ENCODE peak calls at places on chromosomes 7 and 10, in ten cellular contexts. One of them, this sample, is unnamed.
A peak's percentile ranks its signal among the peaks of the same experiment; 100 is the strongest.

GRCh38 chr7:1225462-1226154 is 7.1 kb upstream of the UNCX start:
- DNase-seq in astrocyte: no peak
- DNase-seq in A549: no peak
- DNase-seq in stomach: no peak
- DNase-seq in tibial artery: no peak
- DNase-seq in fibroblast of mammary gland: no peak
- DNase-seq in AG04450: no peak
- DNase-seq in BJ: no peak
- DNase-seq in neural progenitor cell: peak; percentile 85
- DNase-seq in MM.1S: no peak
- DNase-seq in this sample: no peak

GRCh38 chr10:93576888-93577287 is 10.4 kb downstream of the FFAR4 start:
- DNase-seq in fibroblast of mammary gland: no peak
- DNase-seq in MM.1S: no peak
- DNase-seq in astrocyte: no peak
- DNase-seq in tibial artery: no peak
- DNase-seq in stomach: no peak
- DNase-seq in neural progenitor cell: no peak
- DNase-seq in AG04450: no peak
- DNase-seq in A549: no peak
- DNase-seq in BJ: no peak
- DNase-seq in this sample: no peak

GRCh38 chr7:18474944-18475343 is 20.6 kb upstream of the HDAC9 start:
- DNase-seq in stomach: no peak
- DNase-seq in astrocyte: no peak
- DNase-seq in fibroblast of mammary gland: no peak
- DNase-seq in tibial artery: no peak
- DNase-seq in AG04450: no peak
- DNase-seq in BJ: no peak
- DNase-seq in A549: no peak
- DNase-seq in neural progenitor cell: no peak
- DNase-seq in MM.1S: no peak
- DNase-seq in this sample: no peak

GRCh38 chr10:43210556-43210955 is 56.3 kb downstream of the RASGEF1A start:
- DNase-seq in BJ: no peak
- DNase-seq in neural progenitor cell: no peak
- DNase-seq in A549: no peak
- DNase-seq in astrocyte: no peak
- DNase-seq in fibroblast of mammary gland: no peak
- DNase-seq in tibial artery: peak; percentile 49
- DNase-seq in MM.1S: no peak
- DNase-seq in stomach: no peak
- DNase-seq in AG04450: no peak
- DNase-seq in this sample: no peak

GRCh38 chr7:92809397-92810241 is 26.8 kb downstream of the CDK6 start:
- DNase-seq in astrocyte: peak; percentile 96
- DNase-seq in AG04450: peak; percentile 87
- DNase-seq in neural progenitor cell: peak; percentile 21
- DNase-seq in stomach: peak; percentile 77
- DNase-seq in BJ: peak; percentile 58
- DNase-seq in MM.1S: peak; percentile 97
- DNase-seq in tibial artery: peak; percentile 68
- DNase-seq in A549: peak; percentile 94
- DNase-seq in fibroblast of mammary gland: peak; percentile 95
- DNase-seq in this sample: peak; percentile 93

GRCh38 chr7:132276986-132277716 is 299.1 kb downstream of the PLXNA4 start:
- DNase-seq in astrocyte: peak; percentile 17
- DNase-seq in stomach: no peak
- DNase-seq in BJ: no peak
- DNase-seq in tibial artery: no peak
- DNase-seq in neural progenitor cell: no peak
- DNase-seq in fibroblast of mammary gland: peak; percentile 73
- DNase-seq in AG04450: no peak
- DNase-seq in A549: peak; percentile 75
- DNase-seq in MM.1S: no peak
- DNase-seq in this sample: peak; percentile 31

GRCh38 chr7:75971309-75971960 is 23.0 kb downstream of the TMEM120A start:
- DNase-seq in fibroblast of mammary gland: no peak
- DNase-seq in BJ: no peak
- DNase-seq in stomach: no peak
- DNase-seq in MM.1S: no peak
- DNase-seq in A549: no peak
- DNase-seq in astrocyte: no peak
- DNase-seq in neural progenitor cell: no peak
- DNase-seq in tibial artery: no peak
- DNase-seq in AG04450: no peak
- DNase-seq in this sample: no peak

GRCh38 chr10:61589547-61590243 is 73.0 kb upstream of the CABCOCO1 start:
- DNase-seq in MM.1S: no peak
- DNase-seq in fibroblast of mammary gland: peak; percentile 11
- DNase-seq in astrocyte: no peak
- DNase-seq in A549: no peak
- DNase-seq in stomach: no peak
- DNase-seq in neural progenitor cell: no peak
- DNase-seq in tibial artery: no peak
- DNase-seq in BJ: no peak
- DNase-seq in AG04450: no peak
- DNase-seq in this sample: no peak

GRCh38 chr10:11612004-11613001 is 853 bp upstream of the USP6NL start:
- DNase-seq in neural progenitor cell: no peak
- DNase-seq in fibroblast of mammary gland: no peak
- DNase-seq in BJ: no peak
- DNase-seq in A549: no peak
- DNase-seq in stomach: no peak
- DNase-seq in MM.1S: no peak
- DNase-seq in AG04450: no peak
- DNase-seq in tibial artery: no peak
- DNase-seq in astrocyte: no peak
- DNase-seq in this sample: no peak

GRCh38 chr10:122709971-122710370 is 10.3 kb upstream of the C10orf120 start:
- DNase-seq in stomach: no peak
- DNase-seq in tibial artery: no peak
- DNase-seq in BJ: no peak
- DNase-seq in neural progenitor cell: no peak
- DNase-seq in MM.1S: no peak
- DNase-seq in astrocyte: no peak
- DNase-seq in AG04450: no peak
- DNase-seq in A549: no peak
- DNase-seq in fibroblast of mammary gland: no peak
- DNase-seq in this sample: no peak

GRCh38 chr7:106217089-106217542 is 67.7 kb downstream of the NAMPT start:
- DNase-seq in AG04450: no peak
- DNase-seq in tibial artery: peak; percentile 90
- DNase-seq in fibroblast of mammary gland: peak; percentile 90
- DNase-seq in MM.1S: no peak
- DNase-seq in A549: peak; percentile 64
- DNase-seq in astrocyte: peak; percentile 58
- DNase-seq in neural progenitor cell: no peak
- DNase-seq in BJ: no peak
- DNase-seq in stomach: peak; percentile 84
- DNase-seq in this sample: peak; percentile 40

GRCh38 chr10:50561816-50562215 is 61.9 kb downstream of the SGMS1 start:
- DNase-seq in neural progenitor cell: no peak
- DNase-seq in fibroblast of mammary gland: no peak
- DNase-seq in stomach: no peak
- DNase-seq in BJ: no peak
- DNase-seq in A549: no peak
- DNase-seq in tibial artery: no peak
- DNase-seq in AG04450: no peak
- DNase-seq in MM.1S: peak; percentile 54
- DNase-seq in astrocyte: no peak
- DNase-seq in this sample: no peak
- TF ChIP-seq CTCF in neural progenitor cell: peak; percentile 51
- TF ChIP-seq CTCF in fibroblast of mammary gland: peak; percentile 49
- TF ChIP-seq CTCF in stomach: no peak
- TF ChIP-seq CTCF in BJ: peak; percentile 49
- TF ChIP-seq CTCF in A549: peak; percentile 55
- TF ChIP-seq CTCF in tibial artery: peak; percentile 35
- TF ChIP-seq CTCF in AG04450: peak; percentile 61
- TF ChIP-seq CTCF in MM.1S: peak; percentile 70
- TF ChIP-seq CTCF in astrocyte: peak; percentile 43
- TF ChIP-seq CTCF in this sample: peak; percentile 39

DNA sequence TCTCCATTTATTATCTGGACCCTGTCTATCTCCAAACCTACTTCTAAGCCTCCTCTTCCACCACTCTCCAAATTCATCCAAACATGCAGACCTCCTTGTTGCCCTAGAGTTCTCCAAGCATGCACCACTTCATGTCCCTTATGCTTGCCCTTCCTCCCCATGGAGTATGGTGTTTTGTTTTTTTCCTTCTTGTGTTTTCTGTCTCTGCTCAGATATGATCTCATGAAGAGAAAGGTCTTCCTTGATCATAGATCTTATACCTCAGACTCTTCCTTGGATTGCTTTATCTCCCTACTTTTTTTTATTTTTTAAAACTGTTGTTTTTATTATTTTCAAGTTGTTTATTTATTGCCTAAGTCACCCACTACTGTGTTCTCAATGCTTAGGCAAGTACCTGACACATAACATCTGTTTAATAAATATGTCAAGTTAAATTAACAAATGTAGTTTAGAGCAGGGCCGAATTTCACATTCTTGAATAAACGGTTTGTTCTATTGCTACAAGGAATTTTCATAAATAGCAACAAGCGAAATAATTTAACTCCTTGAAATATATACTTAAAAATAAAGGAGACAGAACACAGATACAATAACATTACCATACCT is 84.5 kb downstream of the HGF start:
- DNase-seq in neural progenitor cell: no peak
- DNase-seq in fibroblast of mammary gland: peak; percentile 60
- DNase-seq in MM.1S: no peak
- DNase-seq in tibial artery: no peak
- DNase-seq in BJ: no peak
- DNase-seq in A549: no peak
- DNase-seq in astrocyte: no peak
- DNase-seq in AG04450: no peak
- DNase-seq in stomach: no peak
- DNase-seq in this sample: no peak
- H3K4me3 ChIP-seq in neural progenitor cell: no peak overlapping the region
- H3K4me3 ChIP-seq in fibroblast of mammary gland: no peak overlapping the region
- H3K4me3 ChIP-seq in MM.1S: no peak overlapping the region
- H3K4me3 ChIP-seq in tibial artery: no peak overlapping the region
- H3K4me3 ChIP-seq in BJ: no peak overlapping the region
- H3K4me3 ChIP-seq in A549: no peak overlapping the region
- H3K4me3 ChIP-seq in astrocyte: no peak overlapping the region
- H3K4me3 ChIP-seq in AG04450: peak overlapping the region; percentile 3
- H3K4me3 ChIP-seq in stomach: no peak overlapping the region
- H3K4me3 ChIP-seq in this sample: no peak overlapping the region

GRCh38 chr10:82211331-82211730 is 336.3 kb downstream of the NRG3 start:
- DNase-seq in AG04450: no peak
- DNase-seq in fibroblast of mammary gland: peak; percentile 51
- DNase-seq in A549: no peak
- DNase-seq in astrocyte: no peak
- DNase-seq in neural progenitor cell: peak; percentile 33
- DNase-seq in tibial artery: no peak
- DNase-seq in stomach: no peak
- DNase-seq in MM.1S: no peak
- DNase-seq in BJ: no peak
- DNase-seq in this sample: no peak

GRCh38 chr10:82212753-82213152 is 337.8 kb downstream of the NRG3 start:
- DNase-seq in stomach: no peak
- DNase-seq in BJ: no peak
- DNase-seq in astrocyte: no peak
- DNase-seq in AG04450: no peak
- DNase-seq in MM.1S: no peak
- DNase-seq in A549: no peak
- DNase-seq in tibial artery: no peak
- DNase-seq in neural progenitor cell: no peak
- DNase-seq in fibroblast of mammary gland: no peak
- DNase-seq in this sample: no peak

GRCh38 chr10:82213784-82214183 is 338.8 kb downstream of the NRG3 start:
- DNase-seq in AG04450: no peak
- DNase-seq in neural progenitor cell: no peak
- DNase-seq in astrocyte: no peak
- DNase-seq in stomach: no peak
- DNase-seq in BJ: no peak
- DNase-seq in fibroblast of mammary gland: no peak
- DNase-seq in tibial artery: peak; percentile 65
- DNase-seq in MM.1S: no peak
- DNase-seq in A549: no peak
- DNase-seq in this sample: no peak
- TF ChIP-seq CTCF in AG04450: no peak
- TF ChIP-seq CTCF in neural progenitor cell: no peak
- TF ChIP-seq CTCF in astrocyte: no peak
- TF ChIP-seq CTCF in stomach: no peak
- TF ChIP-seq CTCF in BJ: no peak
- TF ChIP-seq CTCF in fibroblast of mammary gland: no peak
- TF ChIP-seq CTCF in tibial artery: peak; percentile 10
- TF ChIP-seq CTCF in MM.1S: no peak
- TF ChIP-seq CTCF in A549: no peak
- TF ChIP-seq CTCF in this sample: no peak

GRCh38 chr10:52883996-52884871 is 111.7 kb upstream of the MBL2 start:
- DNase-seq in fibroblast of mammary gland: peak; percentile 52
- DNase-seq in stomach: peak; percentile 47
- DNase-seq in tibial artery: no peak
- DNase-seq in AG04450: peak; percentile 39
- DNase-seq in neural progenitor cell: peak; percentile 72
- DNase-seq in astrocyte: peak; percentile 52
- DNase-seq in BJ: no peak
- DNase-seq in MM.1S: peak; percentile 71
- DNase-seq in A549: peak; percentile 68
- DNase-seq in this sample: peak; percentile 17
- H3K4me3 ChIP-seq in fibroblast of mammary gland: no peak overlapping the region
- H3K4me3 ChIP-seq in stomach: no peak overlapping the region
- H3K4me3 ChIP-seq in tibial artery: no peak overlapping the region
- H3K4me3 ChIP-seq in AG04450: peak overlapping the region; percentile 27
- H3K4me3 ChIP-seq in neural progenitor cell: no peak overlapping the region
- H3K4me3 ChIP-seq in astrocyte: no peak overlapping the region
- H3K4me3 ChIP-seq in BJ: no peak overlapping the region
- H3K4me3 ChIP-seq in MM.1S: no peak overlapping the region
- H3K4me3 ChIP-seq in A549: no peak overlapping the region
- H3K4me3 ChIP-seq in this sample: no peak overlapping the region

DNA sequence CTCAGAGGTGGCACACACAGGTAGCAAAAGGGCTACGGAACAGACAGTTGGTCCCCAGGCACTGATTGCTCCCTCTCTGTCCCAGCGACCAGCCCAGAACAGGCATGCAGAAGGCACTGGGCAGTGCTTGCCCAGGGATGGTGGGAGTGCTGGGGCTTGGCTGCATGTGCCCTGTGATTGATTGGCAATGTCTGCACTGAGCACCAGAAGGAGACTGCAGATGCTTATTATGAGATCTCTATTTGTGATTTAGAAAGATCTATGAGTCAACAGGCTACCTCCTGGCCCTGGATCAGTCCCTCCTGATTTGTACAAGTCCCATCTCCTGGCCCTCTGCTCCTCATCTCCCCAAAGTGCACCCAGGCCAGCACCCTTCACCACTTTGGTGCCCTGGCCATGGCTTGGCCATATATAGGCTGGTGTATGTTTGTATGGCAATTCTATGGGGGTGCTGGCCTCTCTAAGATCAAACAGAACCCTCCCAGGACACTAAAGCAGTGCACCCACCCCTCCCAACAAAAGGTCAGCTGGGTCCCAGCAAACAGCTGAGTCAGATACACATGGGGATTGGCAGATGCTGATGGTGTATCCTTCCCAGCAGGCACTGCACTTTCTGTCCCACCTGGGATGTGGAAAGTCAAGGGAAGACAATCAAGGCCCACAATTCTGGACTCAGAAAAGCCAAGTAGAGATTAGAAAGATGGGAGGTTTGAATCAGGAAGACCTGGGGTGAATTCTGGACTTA is 30.9 kb downstream of the CAMK2B start:
- DNase-seq in AG04450: no peak
- DNase-seq in astrocyte: no peak
- DNase-seq in stomach: no peak
- DNase-seq in neural progenitor cell: peak; percentile 1
- DNase-seq in A549: no peak
- DNase-seq in BJ: no peak
- DNase-seq in MM.1S: no peak
- DNase-seq in fibroblast of mammary gland: no peak
- DNase-seq in tibial artery: no peak
- DNase-seq in this sample: no peak
- TF ChIP-seq CTCF in AG04450: no peak
- TF ChIP-seq CTCF in astrocyte: no peak
- TF ChIP-seq CTCF in stomach: no peak
- TF ChIP-seq CTCF in neural progenitor cell: no peak
- TF ChIP-seq CTCF in A549: no peak
- TF ChIP-seq CTCF in BJ: no peak
- TF ChIP-seq CTCF in MM.1S: no peak
- TF ChIP-seq CTCF in fibroblast of mammary gland: no peak
- TF ChIP-seq CTCF in tibial artery: no peak
- TF ChIP-seq CTCF in this sample: no peak

This sample was measured in HFF-Myc.